ENCODE peak calls at places on chromosomes 13 and 19, in seven cellular contexts. D, O, V, Z, F, H and T are unnamed samples.

GRCh38 chr13:83732755-83733154 is 149.5 kb downstream of the SLITRK1 start:
- DNase-seq in Z (no peak), D (no peak), F (no peak), H (no peak), O (no peak), V (no peak), T (no peak)

GRCh38 chr19:48255376-48256303 is at the start of gene CARD8:
- DNase-seq in F (peak; percentile 93), Z (peak; percentile 89), O (peak; percentile 77), V (peak; percentile 93), D (peak; percentile 63), H (peak; percentile 80), T (peak; percentile 87)

GRCh38 chr13:18944501-18945068 is 237.0 kb downstream of the TUBA3C start:
- DNase-seq in Z (no peak), V (no peak), H (no peak), F (no peak), D (no peak), O (no peak), T (no peak)

GRCh38 chr13:66617786-66618185 is 612.4 kb downstream of the PCDH9 start:
- DNase-seq in O (no peak), H (no peak), V (no peak), D (no peak), F (no peak), Z (no peak), T (no peak)

GRCh38 chr13:91133941-91134772 is 213.3 kb upstream of the MIR17HG start:
- DNase-seq in V (peak; percentile 70), H (peak; percentile 55), D (peak; percentile 7), Z (peak; percentile 76), F (no peak), O (peak; percentile 22), T (no peak)

GRCh38 chr13:101755228-101755887 is 302.9 kb downstream of the ITGBL1 start:
- DNase-seq in H (no peak), F (no peak), Z (no peak), D (no peak), V (no peak), O (no peak), T (no peak)

GRCh38 chr19:51327066-51327985 is 14.6 kb downstream of the VSIG10L start:
- DNase-seq in O (peak; percentile 69), V (peak; percentile 83), D (peak; percentile 23), H (no peak), Z (no peak), F (no peak), T (peak; percentile 73)

GRCh38 chr19:49682274-49682673 is 5.2 kb downstream of the PRMT1 start:
- DNase-seq in Z (no peak), F (no peak), H (no peak), O (no peak), V (peak; percentile 65), D (no peak), T (no peak)

GRCh38 chr19:2549701-2550191 is 73.8 kb downstream of the GADD45B start:
- DNase-seq in O (no peak), Z (no peak), F (no peak), V (peak; percentile 96), D (no peak), H (no peak), T (peak; percentile 86)

GRCh38 chr13:104318121-104318520 is 1251.9 kb upstream of the SLC10A2 start:
- DNase-seq in D (no peak), Z (peak; percentile 39), F (no peak), O (no peak), V (no peak), H (peak; percentile 25), T (no peak)

GRCh38 chr13:77898097-77898496 is 20.5 kb downstream of the EDNRB start:
- DNase-seq in F (no peak), H (no peak), D (no peak), O (no peak), Z (no peak), V (peak; percentile 64), T (no peak)

GRCh38 chr13:106851251-106851650 is 283.3 kb upstream of the ARGLU1 start:
- DNase-seq in H (no peak), Z (no peak), O (no peak), F (no peak), V (no peak), D (no peak), T (no peak)